ENCODE peak calls at places on chromosomes 5 and 9, in nine cellular contexts. One of them, this sample, is unnamed.

GRCh38 chr5:172886974-172887491 is 53.0 kb downstream of the ERGIC1 start:
- DNase-seq in upper lobe of right lung: peak; percentile 94
- DNase-seq in psoas muscle: peak; percentile 80
- DNase-seq in AG04450: peak; percentile 56
- DNase-seq in CD8-positive, alpha-beta T cell: no peak
- DNase-seq in dorsolateral prefrontal cortex: no peak
- DNase-seq in fibroblast of mammary gland: peak; percentile 98
- DNase-seq in Peyer's patch: no peak
- DNase-seq in fibroblast of the aortic adventitia: peak; percentile 88
- DNase-seq in this sample: peak; percentile 98

GRCh38 chr5:160467555-160468418 is 46.1 kb downstream of the PTTG1 start:
- DNase-seq in AG04450: peak; percentile 74
- DNase-seq in Peyer's patch: peak; percentile 68
- DNase-seq in fibroblast of the aortic adventitia: peak; percentile 67
- DNase-seq in CD8-positive, alpha-beta T cell: peak; percentile 78
- DNase-seq in dorsolateral prefrontal cortex: peak; percentile 20
- DNase-seq in psoas muscle: peak; percentile 59
- DNase-seq in upper lobe of right lung: peak; percentile 90
- DNase-seq in fibroblast of mammary gland: peak; percentile 84
- DNase-seq in this sample: peak; percentile 81

GRCh38 chr9:109311731-109312130 is 9.1 kb downstream of the EPB41L4B start:
- DNase-seq in upper lobe of right lung: no peak
- DNase-seq in Peyer's patch: no peak
- DNase-seq in fibroblast of mammary gland: no peak
- DNase-seq in CD8-positive, alpha-beta T cell: no peak
- DNase-seq in dorsolateral prefrontal cortex: no peak
- DNase-seq in AG04450: no peak
- DNase-seq in fibroblast of the aortic adventitia: no peak
- DNase-seq in psoas muscle: no peak
- DNase-seq in this sample: no peak

GRCh38 chr9:83204047-83204446 is 141.1 kb upstream of the RASEF start:
- DNase-seq in AG04450: no peak
- DNase-seq in CD8-positive, alpha-beta T cell: no peak
- DNase-seq in Peyer's patch: no peak
- DNase-seq in fibroblast of the aortic adventitia: no peak
- DNase-seq in fibroblast of mammary gland: no peak
- DNase-seq in psoas muscle: no peak
- DNase-seq in upper lobe of right lung: no peak
- DNase-seq in dorsolateral prefrontal cortex: no peak
- DNase-seq in this sample: no peak

GRCh38 chr9:33884856-33885701 is 68.1 kb downstream of the UBE2R2 start:
- DNase-seq in fibroblast of mammary gland: peak; percentile 39
- DNase-seq in AG04450: no peak
- DNase-seq in dorsolateral prefrontal cortex: no peak
- DNase-seq in upper lobe of right lung: no peak
- DNase-seq in fibroblast of the aortic adventitia: peak; percentile 83
- DNase-seq in psoas muscle: no peak
- DNase-seq in CD8-positive, alpha-beta T cell: no peak
- DNase-seq in Peyer's patch: no peak
- DNase-seq in this sample: peak; percentile 13

GRCh38 chr5:110841137-110841536 is 102.3 kb downstream of the SLC25A46 start:
- DNase-seq in psoas muscle: no peak
- DNase-seq in fibroblast of the aortic adventitia: no peak
- DNase-seq in CD8-positive, alpha-beta T cell: no peak
- DNase-seq in Peyer's patch: no peak
- DNase-seq in fibroblast of mammary gland: no peak
- DNase-seq in dorsolateral prefrontal cortex: no peak
- DNase-seq in AG04450: no peak
- DNase-seq in upper lobe of right lung: no peak
- DNase-seq in this sample: no peak

GRCh38 chr5:39526914-39527477 is 102.2 kb upstream of the DAB2 start:
- DNase-seq in dorsolateral prefrontal cortex: no peak
- DNase-seq in upper lobe of right lung: no peak
- DNase-seq in CD8-positive, alpha-beta T cell: no peak
- DNase-seq in Peyer's patch: no peak
- DNase-seq in psoas muscle: no peak
- DNase-seq in fibroblast of the aortic adventitia: no peak
- DNase-seq in AG04450: no peak
- DNase-seq in fibroblast of mammary gland: no peak
- DNase-seq in this sample: no peak

GRCh38 chr5:95440825-95441224 is 49.7 kb downstream of the FAM81B start:
- DNase-seq in fibroblast of mammary gland: no peak
- DNase-seq in CD8-positive, alpha-beta T cell: no peak
- DNase-seq in AG04450: no peak
- DNase-seq in upper lobe of right lung: no peak
- DNase-seq in psoas muscle: no peak
- DNase-seq in fibroblast of the aortic adventitia: no peak
- DNase-seq in dorsolateral prefrontal cortex: no peak
- DNase-seq in Peyer's patch: no peak
- DNase-seq in this sample: peak; percentile 14

GRCh38 chr5:140767444-140767843 is 18.5 kb upstream of the PCDHA1 start:
- DNase-seq in fibroblast of the aortic adventitia: no peak
- DNase-seq in CD8-positive, alpha-beta T cell: no peak
- DNase-seq in dorsolateral prefrontal cortex: no peak
- DNase-seq in fibroblast of mammary gland: no peak
- DNase-seq in Peyer's patch: no peak
- DNase-seq in psoas muscle: no peak
- DNase-seq in upper lobe of right lung: no peak
- DNase-seq in AG04450: no peak
- DNase-seq in this sample: no peak

GRCh38 chr5:145260670-145261069 is 574.5 kb downstream of the PRELID2 start:
- DNase-seq in AG04450: no peak
- DNase-seq in Peyer's patch: no peak
- DNase-seq in fibroblast of the aortic adventitia: no peak
- DNase-seq in dorsolateral prefrontal cortex: no peak
- DNase-seq in upper lobe of right lung: no peak
- DNase-seq in psoas muscle: no peak
- DNase-seq in CD8-positive, alpha-beta T cell: no peak
- DNase-seq in fibroblast of mammary gland: no peak
- DNase-seq in this sample: no peak

GRCh38 chr9:70030156-70030555 is 13.5 kb upstream of the MAMDC2 start:
- DNase-seq in psoas muscle: no peak
- DNase-seq in Peyer's patch: no peak
- DNase-seq in dorsolateral prefrontal cortex: no peak
- DNase-seq in fibroblast of the aortic adventitia: peak; percentile 62
- DNase-seq in upper lobe of right lung: no peak
- DNase-seq in AG04450: no peak
- DNase-seq in fibroblast of mammary gland: peak; percentile 35
- DNase-seq in CD8-positive, alpha-beta T cell: no peak
- DNase-seq in this sample: peak; percentile 70

GRCh38 chr5:80216753-80217596 is 38.9 kb downstream of the SERINC5 start:
- DNase-seq in psoas muscle: peak; percentile 71
- DNase-seq in fibroblast of mammary gland: no peak
- DNase-seq in AG04450: no peak
- DNase-seq in upper lobe of right lung: peak; percentile 89
- DNase-seq in Peyer's patch: no peak
- DNase-seq in CD8-positive, alpha-beta T cell: peak; percentile 32
- DNase-seq in dorsolateral prefrontal cortex: peak; percentile 56
- DNase-seq in fibroblast of the aortic adventitia: peak; percentile 52
- DNase-seq in this sample: no peak

GRCh38 chr9:77474903-77475302 is 173.2 kb downstream of the GNA14 start:
- DNase-seq in fibroblast of mammary gland: no peak
- DNase-seq in upper lobe of right lung: no peak
- DNase-seq in CD8-positive, alpha-beta T cell: no peak
- DNase-seq in dorsolateral prefrontal cortex: no peak
- DNase-seq in psoas muscle: no peak
- DNase-seq in fibroblast of the aortic adventitia: no peak
- DNase-seq in AG04450: no peak
- DNase-seq in Peyer's patch: no peak
- DNase-seq in this sample: no peak

GRCh38 chr5:855771-856530 is 5.2 kb upstream of the ZDHHC11 start:
- DNase-seq in CD8-positive, alpha-beta T cell: no peak
- DNase-seq in AG04450: no peak
- DNase-seq in psoas muscle: no peak
- DNase-seq in fibroblast of mammary gland: no peak
- DNase-seq in upper lobe of right lung: peak; percentile 54
- DNase-seq in dorsolateral prefrontal cortex: no peak
- DNase-seq in fibroblast of the aortic adventitia: no peak
- DNase-seq in Peyer's patch: no peak
- DNase-seq in this sample: no peak

GRCh38 chr5:67842806-67843205 is 372.8 kb upstream of the PIK3R1 start:
- DNase-seq in fibroblast of mammary gland: peak; percentile 12
- DNase-seq in AG04450: no peak
- DNase-seq in psoas muscle: no peak
- DNase-seq in CD8-positive, alpha-beta T cell: no peak
- DNase-seq in upper lobe of right lung: no peak
- DNase-seq in Peyer's patch: no peak
- DNase-seq in fibroblast of the aortic adventitia: peak; percentile 11
- DNase-seq in dorsolateral prefrontal cortex: no peak
- DNase-seq in this sample: peak; percentile 72

GRCh38 chr5:135426102-135427082 is 20.8 kb downstream of the DCANP1 start:
- DNase-seq in psoas muscle: no peak
- DNase-seq in Peyer's patch: no peak
- DNase-seq in fibroblast of mammary gland: peak; percentile 59
- DNase-seq in CD8-positive, alpha-beta T cell: no peak
- DNase-seq in fibroblast of the aortic adventitia: peak; percentile 63
- DNase-seq in dorsolateral prefrontal cortex: no peak
- DNase-seq in upper lobe of right lung: no peak
- DNase-seq in AG04450: no peak
- DNase-seq in this sample: peak; percentile 68

GRCh38 chr5:132822650-132823480 is 7.6 kb downstream of the SHROOM1 start:
- DNase-seq in psoas muscle: no peak
- DNase-seq in Peyer's patch: no peak
- DNase-seq in CD8-positive, alpha-beta T cell: no peak
- DNase-seq in upper lobe of right lung: no peak
- DNase-seq in fibroblast of mammary gland: no peak
- DNase-seq in AG04450: no peak
- DNase-seq in fibroblast of the aortic adventitia: no peak
- DNase-seq in dorsolateral prefrontal cortex: no peak
- DNase-seq in this sample: peak; percentile 50

GRCh38 chr5:9888517-9888916 is 258.4 kb upstream of the TAS2R1 start:
- DNase-seq in CD8-positive, alpha-beta T cell: no peak
- DNase-seq in Peyer's patch: no peak
- DNase-seq in psoas muscle: no peak
- DNase-seq in fibroblast of mammary gland: peak; percentile 69
- DNase-seq in dorsolateral prefrontal cortex: no peak
- DNase-seq in upper lobe of right lung: no peak
- DNase-seq in fibroblast of the aortic adventitia: peak; percentile 84
- DNase-seq in AG04450: peak; percentile 72
- DNase-seq in this sample: peak; percentile 50

DNA sequence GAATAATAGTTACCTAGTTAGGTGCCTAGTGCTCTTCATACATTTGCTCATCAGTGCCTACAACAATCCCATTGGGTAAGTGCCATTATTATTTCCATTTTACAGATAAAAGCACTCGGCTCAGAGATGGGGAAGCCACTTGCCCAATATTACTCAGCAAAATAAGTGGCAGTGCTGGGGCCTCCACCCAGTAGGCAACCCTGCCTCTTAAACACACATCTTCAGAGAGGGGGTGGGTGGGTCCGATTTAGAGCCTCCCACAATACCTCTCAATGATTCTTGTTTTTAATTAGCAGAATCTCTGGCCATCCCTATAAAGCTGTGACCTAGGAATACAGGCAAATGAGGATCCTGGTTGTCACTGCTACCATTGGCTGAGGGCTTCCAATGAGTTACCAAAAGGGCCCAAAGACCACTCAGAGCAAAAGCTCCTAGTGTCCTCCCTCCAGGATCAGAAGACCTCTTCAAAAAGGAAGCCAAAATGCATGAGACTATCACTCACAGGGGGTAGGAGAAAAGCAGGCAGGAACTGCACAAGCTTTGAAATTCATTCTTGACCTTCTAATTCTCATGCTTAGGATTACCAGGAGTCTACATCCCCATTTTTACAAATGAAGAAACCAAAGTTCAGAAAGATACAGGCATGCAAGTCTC is 36.1 kb upstream of the UBE2D2 start:
- DNase-seq in upper lobe of right lung: no peak
- DNase-seq in fibroblast of mammary gland: no peak
- DNase-seq in fibroblast of the aortic adventitia: no peak
- DNase-seq in Peyer's patch: no peak
- DNase-seq in dorsolateral prefrontal cortex: no peak
- DNase-seq in CD8-positive, alpha-beta T cell: no peak
- DNase-seq in AG04450: no peak
- DNase-seq in psoas muscle: no peak
- DNase-seq in this sample: no peak
- H3K4me3 ChIP-seq in upper lobe of right lung: no peak overlapping the region
- H3K4me3 ChIP-seq in fibroblast of mammary gland: no peak overlapping the region
- H3K4me3 ChIP-seq in fibroblast of the aortic adventitia: no peak overlapping the region
- H3K4me3 ChIP-seq in Peyer's patch: no peak overlapping the region
- H3K4me3 ChIP-seq in dorsolateral prefrontal cortex: no peak overlapping the region
- H3K4me3 ChIP-seq in CD8-positive, alpha-beta T cell: no peak overlapping the region
- H3K4me3 ChIP-seq in AG04450: no peak overlapping the region
- H3K4me3 ChIP-seq in psoas muscle: no peak overlapping the region
- H3K4me3 ChIP-seq in this sample: no peak overlapping the region

GRCh38 chr5:157132302-157132612 is 10.4 kb downstream of the MED7 start:
- DNase-seq in upper lobe of right lung: no peak
- DNase-seq in dorsolateral prefrontal cortex: no peak
- DNase-seq in psoas muscle: no peak
- DNase-seq in Peyer's patch: no peak
- DNase-seq in AG04450: no peak
- DNase-seq in fibroblast of mammary gland: no peak
- DNase-seq in CD8-positive, alpha-beta T cell: no peak
- DNase-seq in fibroblast of the aortic adventitia: no peak
- DNase-seq in this sample: no peak
- TF ChIP-seq CTCF in upper lobe of right lung: no peak
- TF ChIP-seq CTCF in dorsolateral prefrontal cortex: no peak
- TF ChIP-seq CTCF in psoas muscle: no peak
- TF ChIP-seq CTCF in Peyer's patch: no peak
- TF ChIP-seq CTCF in AG04450: no peak
- TF ChIP-seq CTCF in fibroblast of mammary gland: no peak
- TF ChIP-seq CTCF in CD8-positive, alpha-beta T cell: peak; percentile 13
- TF ChIP-seq CTCF in fibroblast of the aortic adventitia: no peak
- TF ChIP-seq CTCF in this sample: no peak

DNA sequence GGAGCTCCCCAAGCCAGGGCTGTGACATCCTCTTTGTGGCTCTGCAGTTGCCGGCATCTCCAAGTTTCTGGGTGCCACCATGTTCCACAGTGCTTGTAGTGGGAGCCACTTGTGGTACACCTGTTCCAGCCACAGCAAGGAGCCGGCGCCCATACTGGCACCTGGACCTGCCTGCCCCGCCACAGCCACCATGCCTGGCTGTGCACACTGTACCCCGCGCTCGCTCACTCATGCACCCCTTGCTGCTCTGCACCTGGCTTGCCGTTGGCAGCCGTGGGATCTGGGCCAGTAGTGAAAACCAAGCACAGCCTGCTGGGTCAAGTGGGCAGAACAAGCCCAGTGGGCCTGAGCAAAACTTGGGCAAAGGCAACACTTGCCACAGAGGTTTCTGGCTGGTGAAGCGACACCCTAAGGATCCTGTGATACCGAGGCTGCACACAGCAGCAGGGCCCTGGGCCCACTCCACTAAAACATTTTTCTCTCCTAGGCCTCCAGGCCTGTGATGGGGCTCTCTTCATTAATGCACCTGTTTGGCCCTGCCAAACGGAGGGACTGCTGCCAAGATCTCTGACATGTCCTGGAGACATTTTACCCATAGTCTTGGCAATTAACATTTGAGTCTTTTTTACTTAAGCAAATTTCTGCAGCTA is 2.8 kb downstream of the TRIM36 start:
- DNase-seq in upper lobe of right lung: no peak
- DNase-seq in AG04450: no peak
- DNase-seq in fibroblast of mammary gland: no peak
- DNase-seq in fibroblast of the aortic adventitia: no peak
- DNase-seq in Peyer's patch: no peak
- DNase-seq in CD8-positive, alpha-beta T cell: no peak
- DNase-seq in dorsolateral prefrontal cortex: no peak
- DNase-seq in psoas muscle: no peak
- DNase-seq in this sample: no peak
- H3K4me3 ChIP-seq in upper lobe of right lung: no peak overlapping the region
- H3K4me3 ChIP-seq in AG04450: no peak overlapping the region
- H3K4me3 ChIP-seq in fibroblast of mammary gland: no peak overlapping the region
- H3K4me3 ChIP-seq in fibroblast of the aortic adventitia: no peak overlapping the region
- H3K4me3 ChIP-seq in Peyer's patch: no peak overlapping the region
- H3K4me3 ChIP-seq in CD8-positive, alpha-beta T cell: no peak overlapping the region
- H3K4me3 ChIP-seq in dorsolateral prefrontal cortex: no peak overlapping the region
- H3K4me3 ChIP-seq in psoas muscle: no peak overlapping the region
- H3K4me3 ChIP-seq in this sample: no peak overlapping the region

GRCh38 chr9:97615439-97616072 is 17.6 kb downstream of the TSTD2 start:
- DNase-seq in upper lobe of right lung: no peak
- DNase-seq in fibroblast of the aortic adventitia: peak; percentile 78
- DNase-seq in Peyer's patch: no peak
- DNase-seq in psoas muscle: no peak
- DNase-seq in AG04450: peak; percentile 32
- DNase-seq in dorsolateral prefrontal cortex: no peak
- DNase-seq in CD8-positive, alpha-beta T cell: peak; percentile 59
- DNase-seq in fibroblast of mammary gland: peak; percentile 63
- DNase-seq in this sample: peak; percentile 69
- TF ChIP-seq CTCF in upper lobe of right lung: peak; percentile 84
- TF ChIP-seq CTCF in fibroblast of the aortic adventitia: peak; percentile 76
- TF ChIP-seq CTCF in Peyer's patch: peak; percentile 69
- TF ChIP-seq CTCF in psoas muscle: peak; percentile 91
- TF ChIP-seq CTCF in AG04450: peak; percentile 84
- TF ChIP-seq CTCF in dorsolateral prefrontal cortex: peak; percentile 94
- TF ChIP-seq CTCF in CD8-positive, alpha-beta T cell: peak; percentile 97
- TF ChIP-seq CTCF in fibroblast of mammary gland: peak; percentile 89
- TF ChIP-seq CTCF in this sample: peak; percentile 87